ENCODE peak calls at places on chromosomes 12 and 14, in ten cellular contexts. Z is progenitor cell of endocrine pancreas, U is PC-3, A is epithelial cell of esophagus, W is GM23338, O is HFFc6, V is breast epithelium, G is MCF 10A, Y is GM13976, X is adrenal gland. S is an unnamed sample.

GRCh38 chr12:42407306-42407705 is 81.3 kb downstream of the PPHLN1 start:
- DNase-seq in V (no peak), Y (no peak), W (no peak), A (peak), U (peak), Z (no peak), O (no peak), G (no peak), X (no peak), S (no peak)

GRCh38 chr12:20443216-20443615 is 74.9 kb downstream of the PDE3A start:
- DNase-seq in Z (no peak), W (no peak), X (no peak), G (no peak), A (no peak), Y (no peak), U (no peak), O (no peak), V (no peak), S (no peak)

GRCh38 chr12:93530358-93530757 is 42.1 kb upstream of the SOCS2 start:
- DNase-seq in Z (no peak), A (no peak), O (no peak), X (no peak), Y (no peak), U (no peak), G (no peak), V (no peak), W (no peak), S (no peak)

GRCh38 chr12:4960030-4960429 is 50.3 kb downstream of the KCNA1 start:
- DNase-seq in X (no peak), A (no peak), V (no peak), Y (no peak), U (no peak), W (no peak), Z (no peak), O (no peak), G (no peak), S (no peak)

GRCh38 chr12:46499226-46499625 is 126.7 kb upstream of the SLC38A2 start:
- DNase-seq in A (no peak), U (no peak), G (no peak), Z (no peak), Y (no peak), X (no peak), W (no peak), V (no peak), O (no peak), S (no peak)

GRCh38 chr14:64786296-64787149 is 82.3 kb downstream of the PLEKHG3 start:
- DNase-seq in A (no peak), V (no peak), Z (no peak), G (peak), Y (no peak), U (no peak), X (peak), O (no peak), W (no peak), S (no peak)

GRCh38 chr14:73188501-73188903 is 48.8 kb upstream of the PAPLN start:
- DNase-seq in A (peak), O (peak), W (no peak), Z (no peak), U (peak), X (peak), G (peak), V (no peak), Y (no peak), S (no peak)

GRCh38 chr14:89956294-89957009 is 725 bp downstream of the TDP1 start:
- DNase-seq in G (peak), W (peak), A (peak), O (peak), X (peak), Y (peak), U (peak), Z (peak), V (peak), S (peak)

GRCh38 chr14:96953443-96953842 is 156.3 kb downstream of the VRK1 start:
- DNase-seq in X (no peak), V (no peak), A (no peak), O (no peak), Z (no peak), G (no peak), U (no peak), Y (no peak), W (no peak), S (no peak)

GRCh38 chr12:124490584-124491305 is 76.7 kb downstream of the NCOR2 start:
- DNase-seq in U (no peak), A (no peak), V (no peak), G (no peak), Y (no peak), O (no peak), Z (no peak), W (no peak), X (peak), S (no peak)

GRCh38 chr14:89176090-89176757 is 240.8 kb downstream of the FOXN3 start:
- DNase-seq in X (no peak), A (no peak), O (no peak), Y (no peak), Z (no peak), W (no peak), G (no peak), U (no peak), V (no peak), S (no peak)

GRCh38 chr12:7144414-7145120 is 14.4 kb downstream of the CLSTN3 start:
- DNase-seq in X (no peak), A (peak), O (peak), W (peak), G (peak), V (no peak), U (peak), Z (no peak), Y (peak), S (no peak)

GRCh38 chr12:110266980-110267620 is 13.9 kb upstream of the ATP2A2 start:
- DNase-seq in V (no peak), A (peak), O (peak), U (peak), Z (no peak), W (no peak), Y (no peak), G (peak), X (peak), S (no peak)

GRCh38 chr12:6952121-6952859 is 1.1 kb downstream of the PTPN6 start:
- DNase-seq in U (no peak), A (no peak), V (no peak), Y (no peak), W (no peak), G (no peak), X (peak), O (no peak), Z (no peak), S (no peak)

GRCh38 chr12:10722905-10723866 is at the start of gene YBX3:
- DNase-seq in O (peak), X (peak), A (peak), U (peak), Y (peak), W (peak), V (peak), Z (peak), G (peak), S (peak)

GRCh38 chr12:11584213-11584855 is 65.1 kb upstream of the ETV6 start:
- DNase-seq in X (peak), O (no peak), G (peak), V (no peak), A (no peak), Z (no peak), W (no peak), U (peak), Y (no peak), S (no peak)

GRCh38 chr12:47740536-47741339 is 15.4 kb upstream of the ENDOU start:
- DNase-seq in O (no peak), U (no peak), G (no peak), W (no peak), A (no peak), V (no peak), Z (no peak), Y (peak), X (no peak), S (no peak)

GRCh38 chr12:6852651-6853354 is 853 bp downstream of the USP5 start:
- DNase-seq in A (peak), U (peak), V (no peak), Z (no peak), G (peak), O (peak), Y (no peak), X (peak), W (peak), S (peak)

GRCh38 chr14:98018626-98019025 is 1221.4 kb downstream of the VRK1 start:
- DNase-seq in G (no peak), W (peak), X (no peak), O (no peak), Z (no peak), Y (no peak), U (no peak), V (no peak), A (no peak), S (no peak)

GRCh38 chr14:94628578-94628977 is 16.4 kb downstream of the SERPINA3 start:
- DNase-seq in G (no peak), V (no peak), W (no peak), U (no peak), Z (no peak), O (no peak), X (no peak), Y (no peak), A (no peak), S (no peak)

GRCh38 chr12:123126294-123127144 is 24.4 kb downstream of the PITPNM2 start:
- DNase-seq in G (peak), O (peak), W (no peak), Z (no peak), X (peak), U (peak), A (peak), Y (no peak), V (no peak), S (no peak)

GRCh38 chr12:105107176-105107496 is 395 bp upstream of the WASHC4 start:
- DNase-seq in U (no peak), Y (peak), W (peak), V (no peak), Z (no peak), X (peak), A (no peak), O (no peak), G (no peak), S (no peak)

GRCh38 chr12:25151476-25151875 is 43.5 kb downstream of the DNAI7 start:
- DNase-seq in A (peak), U (peak), O (peak), X (peak), G (peak), Z (no peak), W (peak), Y (no peak), V (no peak), S (no peak)

GRCh38 chr12:3715999-3716398 is 36.9 kb downstream of the CRACR2A start:
- DNase-seq in Z (no peak), U (no peak), V (no peak), X (no peak), Y (no peak), A (no peak), O (no peak), W (no peak), G (no peak), S (no peak)

GRCh38 chr12:112285600-112286401 is 96.4 kb downstream of the HECTD4 start:
- DNase-seq in V (no peak), G (no peak), X (no peak), W (no peak), A (no peak), Z (no peak), Y (no peak), U (no peak), O (no peak), S (no peak)

DNA sequence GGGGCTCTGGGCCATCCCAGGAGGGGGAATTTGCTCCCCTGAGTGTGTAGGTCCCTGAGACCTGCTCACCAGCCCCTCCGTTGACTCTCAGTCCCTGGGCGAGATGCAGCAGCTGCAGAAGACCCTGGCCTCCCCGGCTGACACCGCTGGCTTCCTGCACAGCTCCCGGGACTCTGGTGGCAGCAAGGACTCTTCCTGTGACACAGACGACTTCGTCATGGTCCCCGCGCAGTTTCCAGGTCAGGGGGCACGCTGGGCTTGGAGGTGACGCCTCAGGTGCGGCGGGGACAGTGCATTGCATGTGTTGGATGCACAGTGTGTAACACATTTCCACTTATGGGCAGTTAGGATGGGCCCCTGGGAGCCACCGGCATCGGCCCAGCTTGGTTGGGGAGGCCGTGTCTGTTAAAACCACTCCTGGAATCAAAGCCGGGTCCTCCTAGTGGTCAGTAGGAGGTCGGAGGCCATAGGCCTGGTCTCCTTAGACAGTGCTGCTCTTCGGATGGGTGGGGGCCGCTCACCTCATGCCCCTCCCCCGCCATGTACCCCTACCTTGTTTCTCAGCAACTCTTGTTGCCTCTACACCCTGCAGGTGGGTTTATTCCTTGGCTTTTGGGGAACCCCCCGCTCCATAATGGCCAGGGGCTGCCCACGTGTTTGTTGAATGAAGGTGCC is 17.1 kb upstream of the PUS1 start:
- DNase-seq in Z (no peak), V (no peak), O (no peak), A (no peak), X (no peak), W (no peak), Y (no peak), G (no peak), U (no peak), S (no peak)
- TF ChIP-seq CTCF in Z (no peak), V (no peak), O (no peak), A (no peak), X (peak), W (peak), Y (no peak), G (no peak), U (peak), S (no peak)

GRCh38 chr12:54749191-54749818 is 101.1 kb upstream of the DCD start:
- DNase-seq in Z (no peak), U (peak), A (peak), G (peak), W (peak), Y (peak), X (peak), V (no peak), O (peak), S (peak)
- TF ChIP-seq CTCF in Z (peak), U (peak), A (peak), G (peak), W (peak), Y (peak), X (peak), V (peak), O (peak), S (peak)

GRCh38 chr14:104178279-104178678 is 39.9 kb downstream of the KIF26A start:
- DNase-seq in Y (no peak), A (no peak), Z (no peak), O (no peak), G (no peak), W (no peak), X (no peak), U (peak), V (no peak), S (no peak)
- TF ChIP-seq CTCF in Y (no peak), A (no peak), Z (no peak), O (no peak), G (no peak), W (no peak), X (no peak), U (no peak), V (no peak), S (no peak)

DNA sequence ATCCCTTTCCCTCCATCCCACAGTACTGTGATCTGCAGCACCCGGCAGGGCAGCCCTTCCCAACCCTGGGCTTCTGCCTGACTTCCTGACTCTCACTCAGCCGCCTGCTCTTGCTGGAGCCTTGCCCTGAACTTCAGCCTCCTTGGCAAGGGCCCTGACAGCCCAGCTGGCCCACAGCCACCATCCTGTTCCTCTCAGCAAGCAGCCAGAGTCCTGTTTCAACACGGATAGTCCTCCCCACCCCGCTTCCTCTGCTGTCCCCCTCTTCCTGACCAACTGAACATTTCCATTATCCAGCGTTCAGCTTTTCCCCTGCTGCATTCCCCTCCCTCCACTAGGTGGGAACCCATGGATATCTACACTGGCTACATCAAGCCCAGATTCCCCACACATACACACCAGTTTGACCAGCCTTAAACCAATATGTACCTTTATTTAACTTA is 74.0 kb upstream of the MDM1 start:
- DNase-seq in U (peak), Z (no peak), A (peak), Y (no peak), V (peak), W (peak), O (peak), X (peak), G (peak), S (no peak)
- TF ChIP-seq CTCF in U (peak), Z (peak), A (peak), Y (no peak), V (peak), W (peak), O (peak), X (peak), G (peak), S (no peak)